ENCODE peak calls at places on chromosome 16, in six cellular contexts. One of them, this sample, is unnamed.

GRCh38 chr16:30368122-30368791 is 2.0 kb downstream of the TBC1D10B start:
- DNase-seq in tibial artery: peak; percentile 71
- DNase-seq in A549: no peak
- DNase-seq in esophagus squamous epithelium: no peak
- DNase-seq in AG04450: no peak
- DNase-seq in right lobe of liver: no peak
- DNase-seq in this sample: no peak

GRCh38 chr16:12144355-12144754 is 167.8 kb downstream of the SNX29 start:
- DNase-seq in tibial artery: no peak
- DNase-seq in A549: no peak
- DNase-seq in esophagus squamous epithelium: no peak
- DNase-seq in AG04450: no peak
- DNase-seq in right lobe of liver: no peak
- DNase-seq in this sample: no peak

GRCh38 chr16:83355570-83356218 is 452.1 kb upstream of the HSBP1 start:
- DNase-seq in tibial artery: no peak
- DNase-seq in A549: no peak
- DNase-seq in esophagus squamous epithelium: no peak
- DNase-seq in AG04450: no peak
- DNase-seq in right lobe of liver: no peak
- DNase-seq in this sample: no peak

GRCh38 chr16:30112197-30113030 is 923 bp downstream of the GDPD3 start:
- DNase-seq in tibial artery: peak; percentile 76
- DNase-seq in A549: peak; percentile 83
- DNase-seq in esophagus squamous epithelium: no peak
- DNase-seq in AG04450: no peak
- DNase-seq in right lobe of liver: peak; percentile 67
- DNase-seq in this sample: no peak

GRCh38 chr16:82037666-82038065 is 2.6 kb downstream of the HSD17B2 start:
- DNase-seq in tibial artery: no peak
- DNase-seq in A549: no peak
- DNase-seq in esophagus squamous epithelium: no peak
- DNase-seq in AG04450: peak; percentile 26
- DNase-seq in right lobe of liver: no peak
- DNase-seq in this sample: no peak

GRCh38 chr16:58455750-58456149 is 44.2 kb upstream of the NDRG4 start:
- DNase-seq in tibial artery: no peak
- DNase-seq in A549: peak; percentile 30
- DNase-seq in esophagus squamous epithelium: no peak
- DNase-seq in AG04450: no peak
- DNase-seq in right lobe of liver: no peak
- DNase-seq in this sample: no peak

GRCh38 chr16:56911771-56912541 is 20.0 kb upstream of the HERPUD1 start:
- DNase-seq in tibial artery: peak; percentile 77
- DNase-seq in A549: no peak
- DNase-seq in esophagus squamous epithelium: no peak
- DNase-seq in AG04450: no peak
- DNase-seq in right lobe of liver: peak; percentile 65
- DNase-seq in this sample: no peak

GRCh38 chr16:81885976-81886586 is 107.0 kb downstream of the PLCG2 start:
- DNase-seq in tibial artery: no peak
- DNase-seq in A549: peak; percentile 47
- DNase-seq in esophagus squamous epithelium: no peak
- DNase-seq in AG04450: no peak
- DNase-seq in right lobe of liver: no peak
- DNase-seq in this sample: no peak

GRCh38 chr16:67842509-67843342 is 606 bp downstream of the THAP11 start:
- DNase-seq in tibial artery: peak; percentile 76
- DNase-seq in A549: peak; percentile 48
- DNase-seq in esophagus squamous epithelium: no peak
- DNase-seq in AG04450: no peak
- DNase-seq in right lobe of liver: peak; percentile 71
- DNase-seq in this sample: no peak

DNA sequence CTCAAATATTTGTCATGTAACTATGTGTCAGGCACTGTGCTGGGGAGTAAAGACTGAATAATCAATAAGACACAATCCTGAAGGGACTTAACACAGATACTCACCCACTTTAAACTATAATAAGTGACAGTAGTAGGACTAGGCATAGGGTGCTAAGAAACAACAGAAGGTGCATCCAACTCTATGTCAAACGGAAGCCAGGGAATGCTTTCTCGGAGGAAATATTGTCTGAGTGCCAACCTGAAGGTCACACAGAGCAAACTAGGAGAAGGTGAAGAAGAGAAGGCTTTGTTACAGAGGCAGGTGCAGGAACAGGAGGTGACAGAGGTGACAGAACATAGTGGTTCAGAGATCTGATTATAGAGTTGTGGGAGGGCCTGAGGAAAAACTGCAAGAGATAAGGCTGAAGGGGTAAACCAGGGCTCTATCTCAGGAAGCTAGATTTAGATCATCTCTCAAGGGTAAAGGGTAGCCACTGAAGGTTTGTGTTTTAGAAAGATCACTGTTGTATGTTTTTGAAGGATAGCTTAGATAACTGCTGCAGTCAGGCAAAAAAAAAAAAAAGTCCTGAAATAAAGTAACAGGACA is 85.4 kb upstream of the NETO2 start:
- DNase-seq in tibial artery: no peak
- DNase-seq in A549: no peak
- DNase-seq in esophagus squamous epithelium: no peak
- DNase-seq in AG04450: no peak
- DNase-seq in right lobe of liver: no peak
- DNase-seq in this sample: no peak
- TF ChIP-seq CTCF in tibial artery: no peak
- TF ChIP-seq CTCF in A549: no peak
- TF ChIP-seq CTCF in esophagus squamous epithelium: no peak
- TF ChIP-seq CTCF in AG04450: no peak
- TF ChIP-seq CTCF in right lobe of liver: no peak
- TF ChIP-seq CTCF in this sample: no peak

DNA sequence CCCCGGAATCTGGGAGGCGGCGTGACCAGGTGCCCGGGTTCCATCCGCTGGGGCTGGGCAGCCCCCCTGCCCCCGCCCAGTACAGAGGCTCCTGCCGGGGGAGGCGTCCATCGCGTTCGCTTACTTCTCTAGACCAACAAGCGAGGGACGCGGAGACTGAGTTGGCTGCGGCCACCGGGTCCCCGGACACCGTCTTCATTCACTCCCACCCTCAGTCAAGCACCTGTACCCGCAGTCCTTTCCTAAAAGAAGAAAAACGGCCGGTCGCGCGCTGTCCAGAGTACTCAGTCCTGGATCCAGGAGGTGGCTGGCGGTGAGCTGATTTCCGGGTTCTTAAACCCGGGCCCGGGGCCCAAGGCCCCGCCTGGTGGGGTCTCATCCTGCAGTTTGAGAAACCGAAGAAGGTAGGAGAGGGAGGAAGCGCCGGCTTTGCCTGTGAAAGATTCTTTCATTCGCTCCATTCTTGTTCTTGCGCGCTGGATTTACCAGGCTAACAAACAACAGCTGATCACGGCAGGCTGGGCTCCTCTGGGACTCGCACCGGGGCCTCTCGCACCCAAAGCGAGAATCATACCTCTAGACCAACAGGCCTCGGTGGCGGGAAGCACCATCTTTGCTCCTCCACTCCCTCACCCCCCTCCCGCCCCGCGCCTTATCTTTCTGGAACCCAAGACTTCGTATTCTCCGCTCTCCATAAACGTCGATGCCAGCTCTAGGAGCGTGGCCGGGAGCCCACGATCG is 17.4 kb upstream of the OR1F1 start:
- DNase-seq in tibial artery: no peak
- DNase-seq in A549: no peak
- DNase-seq in esophagus squamous epithelium: no peak
- DNase-seq in AG04450: no peak
- DNase-seq in right lobe of liver: peak; percentile 32
- DNase-seq in this sample: no peak
- H3K4me3 ChIP-seq in tibial artery: no peak overlapping the region
- H3K4me3 ChIP-seq in A549: no peak overlapping the region
- H3K4me3 ChIP-seq in esophagus squamous epithelium: peak overlapping the region; percentile 22
- H3K4me3 ChIP-seq in AG04450: peak overlapping the region; percentile 17
- H3K4me3 ChIP-seq in right lobe of liver: no peak overlapping the region
- H3K4me3 ChIP-seq in this sample: peak overlapping the region; percentile 29

DNA sequence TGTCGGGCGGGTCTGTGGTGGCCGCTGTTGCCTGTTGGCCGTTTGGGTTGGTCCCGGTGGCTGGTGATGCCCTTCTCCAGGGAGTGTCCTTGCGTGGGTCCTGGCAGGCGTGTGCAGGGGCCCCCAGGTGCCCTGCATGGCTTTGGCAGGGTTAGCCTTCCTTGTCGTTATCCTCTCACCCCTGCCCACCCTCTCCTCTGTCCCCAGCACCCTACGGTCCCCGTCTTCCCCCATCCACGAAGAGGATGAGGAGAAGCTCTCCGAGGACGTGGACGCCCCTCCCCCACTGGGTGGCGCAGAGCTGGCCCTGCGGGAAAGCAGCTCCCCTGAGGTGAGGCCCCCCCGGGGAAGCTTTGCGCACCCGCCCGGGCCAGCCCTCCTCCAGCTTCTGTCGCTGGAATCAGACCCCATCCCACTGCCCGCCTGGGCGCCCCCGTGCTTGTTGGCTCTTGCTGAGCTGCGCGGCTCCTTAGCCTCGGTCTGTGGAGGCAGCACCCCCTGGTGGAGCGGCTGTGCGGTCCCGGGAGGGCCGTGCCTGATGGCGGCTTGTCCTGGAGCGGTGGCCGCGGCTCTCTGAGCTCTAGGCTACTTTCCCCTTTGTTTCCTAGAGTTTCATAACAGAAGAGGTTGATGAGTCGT is 10.6 kb upstream of the NUDT16L1 start:
- DNase-seq in tibial artery: no peak
- DNase-seq in A549: peak; percentile 50
- DNase-seq in esophagus squamous epithelium: no peak
- DNase-seq in AG04450: no peak
- DNase-seq in right lobe of liver: no peak
- DNase-seq in this sample: no peak
- TF ChIP-seq CTCF in tibial artery: no peak
- TF ChIP-seq CTCF in A549: peak; percentile 32
- TF ChIP-seq CTCF in esophagus squamous epithelium: peak; percentile 52
- TF ChIP-seq CTCF in AG04450: peak; percentile 41
- TF ChIP-seq CTCF in right lobe of liver: peak; percentile 72
- TF ChIP-seq CTCF in this sample: peak; percentile 66

GRCh38 chr16:60091479-60091878 is 1357.4 kb upstream of the GOT2 start:
- DNase-seq in tibial artery: no peak
- DNase-seq in A549: no peak
- DNase-seq in esophagus squamous epithelium: no peak
- DNase-seq in AG04450: no peak
- DNase-seq in right lobe of liver: no peak
- DNase-seq in this sample: no peak
- H3K4me3 ChIP-seq in tibial artery: no peak overlapping the region
- H3K4me3 ChIP-seq in A549: no peak overlapping the region
- H3K4me3 ChIP-seq in esophagus squamous epithelium: no peak overlapping the region
- H3K4me3 ChIP-seq in AG04450: no peak overlapping the region
- H3K4me3 ChIP-seq in right lobe of liver: no peak overlapping the region
- H3K4me3 ChIP-seq in this sample: no peak overlapping the region

DNA sequence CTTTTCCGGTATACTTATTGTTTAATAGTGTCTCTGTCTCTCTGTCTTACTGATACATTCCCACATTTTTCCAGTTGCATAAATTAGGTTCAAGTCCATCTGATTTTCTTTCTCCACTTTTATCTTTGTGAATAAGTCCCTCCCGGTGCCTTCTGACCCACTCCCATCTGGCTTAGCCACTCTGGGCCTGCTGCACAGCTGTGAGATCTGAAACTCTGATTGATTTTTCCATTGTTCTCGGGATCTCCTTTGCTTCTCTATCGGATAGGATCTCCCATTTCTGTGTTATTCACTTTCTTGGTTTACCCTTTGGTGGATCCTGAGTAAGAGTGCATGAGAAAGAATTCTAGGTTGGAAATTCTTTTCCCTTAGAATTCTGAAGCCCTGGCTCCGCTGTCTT is 8.6 kb downstream of the UTP4 start:
- DNase-seq in tibial artery: no peak
- DNase-seq in A549: no peak
- DNase-seq in esophagus squamous epithelium: no peak
- DNase-seq in AG04450: no peak
- DNase-seq in right lobe of liver: no peak
- DNase-seq in this sample: no peak
- TF ChIP-seq CTCF in tibial artery: no peak
- TF ChIP-seq CTCF in A549: no peak
- TF ChIP-seq CTCF in esophagus squamous epithelium: no peak
- TF ChIP-seq CTCF in AG04450: no peak
- TF ChIP-seq CTCF in right lobe of liver: no peak
- TF ChIP-seq CTCF in this sample: no peak

DNA sequence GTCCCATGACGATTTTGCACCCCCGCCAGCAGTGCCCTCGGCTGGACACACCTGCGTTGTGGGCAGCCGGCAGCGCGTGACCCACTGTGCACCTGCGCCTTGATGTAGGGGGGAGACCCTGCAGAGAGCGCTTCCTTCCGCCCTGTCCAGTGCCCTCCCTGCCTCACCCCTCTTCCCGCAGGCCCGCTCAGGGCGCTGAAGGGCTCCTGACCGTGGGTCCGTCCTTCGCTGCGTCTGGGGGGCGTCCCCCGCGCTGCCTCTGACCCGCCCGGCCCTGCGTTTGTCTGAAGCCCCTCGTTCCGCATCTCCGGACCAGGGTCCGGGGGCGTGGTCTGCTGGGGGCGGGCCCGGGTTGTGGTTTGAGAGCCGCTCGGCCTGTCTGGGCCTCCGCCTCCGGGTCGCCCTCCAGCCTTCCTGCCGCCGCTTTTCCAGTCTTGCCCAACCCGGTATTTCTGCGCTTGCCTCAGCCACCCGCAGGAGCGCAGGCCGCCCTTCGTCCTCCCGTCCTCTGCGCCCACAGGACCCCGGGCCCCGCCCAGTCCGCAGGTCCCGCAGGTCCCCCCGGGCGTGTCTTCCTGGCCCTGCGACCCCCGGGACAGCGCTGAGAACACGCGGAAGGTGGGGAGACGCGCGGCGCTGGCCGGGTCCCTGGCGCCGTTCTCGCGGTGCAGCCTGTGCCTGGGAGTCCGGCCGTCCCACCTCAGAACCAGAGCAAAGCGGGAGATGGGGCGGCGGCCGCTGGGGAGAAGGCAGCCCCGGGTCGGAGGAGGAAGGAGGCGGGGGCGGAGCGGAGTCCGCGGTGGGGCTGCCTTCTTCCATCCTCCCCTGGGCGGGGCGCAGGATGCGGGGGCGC is 4.0 kb upstream of the IL17C start:
- DNase-seq in tibial artery: no peak
- DNase-seq in A549: no peak
- DNase-seq in esophagus squamous epithelium: no peak
- DNase-seq in AG04450: no peak
- DNase-seq in right lobe of liver: no peak
- DNase-seq in this sample: no peak
- H3K4me3 ChIP-seq in tibial artery: peak overlapping the region; percentile 30
- H3K4me3 ChIP-seq in A549: no peak overlapping the region
- H3K4me3 ChIP-seq in esophagus squamous epithelium: peak overlapping the region; percentile 46
- H3K4me3 ChIP-seq in AG04450: peak overlapping the region; percentile 49
- H3K4me3 ChIP-seq in right lobe of liver: peak overlapping the region; percentile 32
- H3K4me3 ChIP-seq in this sample: peak overlapping the region; percentile 35

DNA sequence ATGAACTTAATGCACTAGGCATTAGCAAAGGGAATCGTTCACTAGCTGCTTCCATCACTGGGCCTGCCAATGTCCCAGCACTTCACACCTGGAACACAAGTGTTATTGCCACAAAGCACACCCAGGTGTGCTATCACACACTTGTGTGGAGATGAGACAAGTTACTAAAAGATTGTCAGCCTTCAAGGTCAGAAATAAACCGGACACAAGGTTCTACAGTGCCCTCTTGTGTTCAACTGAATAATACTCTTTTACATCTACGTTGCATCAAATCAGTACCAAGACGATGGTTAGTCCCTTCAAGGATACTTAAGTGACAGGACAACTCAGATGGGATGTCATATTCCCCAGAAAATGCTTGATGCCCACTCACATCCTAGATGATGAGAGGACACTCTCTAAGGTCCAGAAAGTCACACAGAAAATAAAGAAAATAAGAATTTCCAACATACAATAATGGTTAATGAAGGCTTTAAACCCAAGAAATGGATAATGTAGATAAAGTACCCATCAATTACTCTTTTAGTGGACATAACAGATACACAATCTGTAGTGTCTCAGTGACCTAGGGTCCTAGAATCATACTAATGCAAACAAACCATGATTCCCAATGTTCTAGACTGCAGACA is 16.4 kb upstream of the GLG1 start:
- DNase-seq in tibial artery: peak; percentile 3
- DNase-seq in A549: peak; percentile 68
- DNase-seq in esophagus squamous epithelium: no peak
- DNase-seq in AG04450: peak; percentile 27
- DNase-seq in right lobe of liver: no peak
- DNase-seq in this sample: peak; percentile 4
- TF ChIP-seq CTCF in tibial artery: peak; percentile 58
- TF ChIP-seq CTCF in A549: peak; percentile 79
- TF ChIP-seq CTCF in esophagus squamous epithelium: peak; percentile 70
- TF ChIP-seq CTCF in AG04450: peak; percentile 66
- TF ChIP-seq CTCF in right lobe of liver: peak; percentile 68
- TF ChIP-seq CTCF in this sample: peak; percentile 64